ENCODE peak calls at places on chromosomes 3 and 15, in four cellular contexts. C is dorsolateral prefrontal cortex, B is HFFc6, A is neural crest cell. S is an unnamed sample.

GRCh38 chr3:139317660-139318430 is 26.0 kb upstream of the MRPS22 start:
- DNase-seq in C (no peak), B (no peak), A (no peak), S (no peak)

GRCh38 chr3:117622130-117622841 is 912.7 kb downstream of the TUSC7 start:
- DNase-seq in C (no peak), B (peak; percentile 89), A (no peak), S (peak; percentile 25)

GRCh38 chr3:45480218-45480617 is 91.8 kb downstream of the LARS2 start:
- DNase-seq in C (no peak), B (peak; percentile 34), A (no peak), S (no peak)

GRCh38 chr15:70491183-70491621 is 272.2 kb downstream of the UACA start:
- DNase-seq in C (no peak), B (no peak), A (no peak), S (no peak)

GRCh38 chr3:123267821-123268220 is 66.1 kb downstream of the SEC22A start:
- DNase-seq in C (no peak), B (no peak), A (no peak), S (no peak)

GRCh38 chr3:50350527-50351317 is at the start of the genes CYB561D2 and NPRL2:
- DNase-seq in C (peak; percentile 98), B (peak; percentile 93), A (peak; percentile 94), S (peak; percentile 76)

GRCh38 chr3:115790759-115791158 is 167.4 kb downstream of the GAP43 start:
- DNase-seq in C (no peak), B (peak; percentile 93), A (no peak), S (peak; percentile 68)

GRCh38 chr3:123096701-123097100 is 29.9 kb downstream of the PDIA5 start:
- DNase-seq in C (peak; percentile 67), B (no peak), A (no peak), S (peak; percentile 50)

GRCh38 chr15:52486003-52486996 is 42.4 kb downstream of the MYO5A start:
- DNase-seq in C (no peak), B (no peak), A (peak; percentile 34), S (no peak)

GRCh38 chr3:143597774-143598652 is 250.3 kb downstream of the SLC9A9 start:
- DNase-seq in C (no peak), B (no peak), A (no peak), S (no peak)

GRCh38 chr15:57031605-57032004 is 113.2 kb downstream of the TCF12 start:
- DNase-seq in C (no peak), B (no peak), A (no peak), S (no peak)

GRCh38 chr3:71926242-71926560 is 141.3 kb upstream of the PROK2 start:
- DNase-seq in C (no peak), B (no peak), A (no peak), S (no peak)

DNA sequence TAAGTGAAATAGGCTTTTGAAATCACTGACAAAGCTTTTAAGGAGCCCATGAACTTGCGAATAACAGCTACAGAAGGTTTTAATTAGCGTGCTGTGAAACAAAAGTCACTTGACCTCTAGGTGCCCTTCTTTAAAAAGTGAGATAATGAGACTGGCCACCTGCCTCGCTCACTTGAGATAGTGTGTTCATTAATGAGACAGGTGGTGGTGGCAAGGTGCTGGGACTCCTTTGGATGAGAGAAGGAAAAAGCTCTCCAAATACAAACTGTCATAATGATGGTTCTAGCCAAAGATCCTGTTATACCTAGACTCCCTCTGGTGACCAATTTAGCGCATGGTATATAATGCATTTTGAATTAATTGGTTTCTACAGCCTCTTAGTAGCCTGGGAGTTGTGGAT is 22.7 kb upstream of the IREB2 start:
- DNase-seq in C (no peak), B (peak; percentile 41), A (no peak), S (no peak)
- TF ChIP-seq CTCF in C (peak; percentile 58), B (peak; percentile 68), A (peak; percentile 60), S (peak; percentile 44)

GRCh38 chr3:170368921-170369320 is 11.4 kb downstream of the SKIL start:
- DNase-seq in C (no peak), B (no peak), A (no peak), S (no peak)
- TF ChIP-seq CTCF in C (peak; percentile 63), B (peak; percentile 78), A (peak; percentile 61), S (peak; percentile 20)

DNA sequence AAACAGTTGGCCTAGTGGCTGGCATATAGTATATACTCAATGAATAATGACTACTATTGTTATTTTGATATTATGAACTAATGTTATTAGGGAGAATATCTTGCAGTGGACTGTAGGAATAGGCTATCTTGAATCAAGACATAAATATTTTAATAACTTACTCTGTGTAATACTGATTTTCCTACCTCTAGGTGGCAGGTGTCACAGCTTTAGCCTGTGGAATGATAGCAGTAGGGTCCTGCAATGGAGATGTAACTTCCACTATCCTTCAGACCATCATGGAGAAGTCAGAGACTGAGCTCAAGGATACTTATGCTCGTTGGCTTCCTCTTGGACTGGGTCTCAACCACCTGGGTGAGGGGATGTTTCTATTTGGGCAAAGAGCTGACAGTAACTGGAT is 6.5 kb downstream of the PSMD2 start:
- DNase-seq in C (no peak), B (peak; percentile 23), A (no peak), S (no peak)
- TF ChIP-seq CTCF in C (peak; percentile 26), B (peak; percentile 71), A (peak; percentile 58), S (peak; percentile 11)

GRCh38 chr15:75955720-75956119 is 52.0 kb downstream of the FBXO22 start:
- DNase-seq in C (no peak), B (no peak), A (no peak), S (no peak)
- TF ChIP-seq CTCF in C (no peak), B (peak; percentile 22), A (peak; percentile 46), S (no peak)

DNA sequence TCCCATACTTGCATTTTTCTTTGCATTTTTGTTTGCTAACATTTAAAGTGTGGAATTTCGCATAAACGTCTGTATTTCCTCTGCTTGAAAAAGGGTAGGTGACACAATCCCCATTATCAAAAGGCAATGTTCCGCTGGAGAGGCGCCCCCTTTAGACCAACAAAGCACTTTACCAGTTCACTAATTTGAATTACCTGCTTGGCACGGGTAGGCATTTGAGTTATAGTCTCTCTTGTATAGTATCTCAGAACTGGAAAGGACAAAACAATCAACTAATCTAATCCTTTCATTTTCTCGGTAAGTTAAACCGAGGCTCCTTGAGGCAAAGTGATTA is 775 bp upstream of the CCDC39 start:
- DNase-seq in C (peak; percentile 48), B (peak; percentile 31), A (peak; percentile 36), S (no peak)
- TF ChIP-seq CTCF in C (peak; percentile 62), B (peak; percentile 74), A (peak; percentile 74), S (peak; percentile 50)

GRCh38 chr15:75647370-75648155 is at the start of gene SNX33:
- DNase-seq in C (no peak), B (peak; percentile 73), A (peak; percentile 65), S (peak; percentile 66)
- TF ChIP-seq CTCF in C (peak; percentile 29), B (peak; percentile 82), A (peak; percentile 61), S (peak; percentile 34)

GRCh38 chr15:83435782-83436181 is 11.4 kb upstream of the SH3GL3 start:
- DNase-seq in C (no peak), B (no peak), A (no peak), S (no peak)

GRCh38 chr15:83435202-83435601 is 11.9 kb upstream of the SH3GL3 start:
- DNase-seq in C (no peak), B (no peak), A (no peak), S (no peak)

DNA sequence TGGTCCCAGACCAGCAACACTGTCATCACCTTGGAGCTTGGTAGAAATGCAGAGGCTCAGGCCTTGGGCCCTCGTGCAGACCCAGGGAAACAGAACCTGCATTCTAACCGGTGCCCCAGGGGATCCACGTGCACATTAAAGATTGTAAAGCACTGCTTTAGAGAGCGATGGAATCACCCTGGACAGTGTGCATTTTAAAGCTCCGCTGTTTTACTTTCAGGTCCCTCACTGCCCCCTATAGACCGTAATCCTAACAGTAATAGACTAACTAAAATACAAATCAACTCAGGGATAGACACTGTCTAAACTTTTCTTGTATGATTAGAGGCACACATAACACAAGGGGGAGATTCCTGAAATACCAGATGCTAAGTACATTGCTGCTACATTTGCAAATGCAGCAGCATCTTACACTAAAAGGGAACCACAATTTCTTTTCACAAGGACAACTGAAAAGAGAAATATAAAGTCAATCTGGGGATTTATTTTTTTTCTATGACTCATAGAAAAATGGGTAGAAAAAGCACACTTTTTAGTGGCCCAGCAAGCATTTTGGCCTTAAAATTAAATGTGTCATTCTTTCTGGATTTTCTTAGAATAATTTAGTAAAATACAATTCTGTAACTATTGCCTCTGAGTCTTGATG is 10.5 kb upstream of the SH3GL3 start:
- DNase-seq in C (no peak), B (peak; percentile 55), A (peak; percentile 35), S (no peak)
- TF ChIP-seq CTCF in C (peak; percentile 75), B (peak; percentile 79), A (peak; percentile 75), S (peak; percentile 62)

GRCh38 chr3:14295777-14296176 is 106.6 kb upstream of the SLC6A6 start:
- DNase-seq in C (no peak), B (no peak), A (no peak), S (no peak)
- TF ChIP-seq CTCF in C (no peak), B (no peak), A (no peak), S (no peak)